ENCODE peak calls at places on chromosomes 5 and 9, in five cellular contexts. P is A549, T is K562, N is GM12878, Z is WTC11. H is an unnamed sample.

GRCh38 chr9:127194881-127195713 is 69.5 kb upstream of the GARNL3 start:
- DNase-seq in P (peak), T (no peak), N (no peak), Z (peak), H (peak)

GRCh38 chr5:5288236-5288635 is 134.2 kb upstream of the ICE1 start:
- DNase-seq in P (peak), T (no peak), N (no peak), Z (no peak), H (no peak)

GRCh38 chr5:157994906-157995519 is 136.1 kb upstream of the CLINT1 start:
- DNase-seq in P (peak), T (peak), N (peak), Z (peak), H (peak)

GRCh38 chr5:156695774-156696173 is 154.3 kb upstream of the PPP1R2B start:
- DNase-seq in P (no peak), T (no peak), N (no peak), Z (no peak), H (no peak)

GRCh38 chr9:16245756-16246440 is 624.6 kb downstream of the BNC2 start:
- DNase-seq in P (peak), T (no peak), N (no peak), Z (no peak), H (no peak)

GRCh38 chr5:33595303-33595702 is 154.5 kb downstream of the TARS1 start:
- DNase-seq in P (no peak), T (peak), N (no peak), Z (no peak), H (no peak)

GRCh38 chr9:98438701-98439100 is 183.3 kb upstream of the TBC1D2 start:
- DNase-seq in P (no peak), T (no peak), N (no peak), Z (no peak), H (no peak)

GRCh38 chr5:142979636-142980035 is 209.5 kb downstream of the ARHGAP26 start:
- DNase-seq in P (no peak), T (no peak), N (no peak), Z (peak), H (no peak)

GRCh38 chr5:168114444-168115017 is 176.9 kb upstream of the WWC1 start:
- DNase-seq in P (peak), T (peak), N (no peak), Z (peak), H (peak)

GRCh38 chr5:133969654-133970324 is 1.4 kb upstream of the C5orf15 start:
- DNase-seq in P (peak), T (peak), N (peak), Z (no peak), H (peak)

GRCh38 chr5:172004824-172005237 is 1.6 kb downstream of the FBXW11 start:
- DNase-seq in P (peak), T (peak), N (peak), Z (no peak), H (no peak)

GRCh38 chr5:68778467-68778866 is 315.3 kb upstream of the SLC30A5 start:
- DNase-seq in P (no peak), T (no peak), N (no peak), Z (no peak), H (no peak)

GRCh38 chr9:36802171-36802920 is 229.7 kb downstream of the MELK start:
- DNase-seq in P (peak), T (no peak), N (no peak), Z (no peak), H (no peak)

GRCh38 chr5:157273131-157273556 is 7.2 kb downstream of the CYFIP2 start:
- DNase-seq in P (no peak), T (peak), N (peak), Z (no peak), H (no peak)

GRCh38 chr9:126665696-126666035 is 51.9 kb downstream of the LMX1B start:
- DNase-seq in P (no peak), T (no peak), N (no peak), Z (no peak), H (no peak)

GRCh38 chr9:76512826-76513225 is 53.8 kb downstream of the GCNT1 start:
- DNase-seq in P (no peak), T (no peak), N (no peak), Z (no peak), H (no peak)

GRCh38 chr9:135239100-135239768 is 151.8 kb downstream of the OLFM1 start:
- DNase-seq in P (no peak), T (no peak), N (no peak), Z (no peak), H (no peak)

GRCh38 chr5:136033244-136033643 is 4.5 kb downstream of the TGFBI start:
- DNase-seq in P (no peak), T (no peak), N (no peak), Z (no peak), H (no peak)

GRCh38 chr5:57033503-57033902 is 81.6 kb upstream of the MIER3 start:
- DNase-seq in P (no peak), T (no peak), N (no peak), Z (no peak), H (no peak)

GRCh38 chr5:6773342-6774035 is 60.3 kb downstream of the TENT4A start:
- DNase-seq in P (peak), T (no peak), N (no peak), Z (no peak), H (no peak)

GRCh38 chr9:123761905-123762605 is 167.9 kb downstream of the DENND1A start:
- DNase-seq in P (no peak), T (no peak), N (no peak), Z (no peak), H (peak)

GRCh38 chr5:122963305-122963704 is 73.2 kb downstream of the PPIC start:
- DNase-seq in P (no peak), T (no peak), N (no peak), Z (no peak), H (no peak)

GRCh38 chr5:35771839-35772238 is 84.9 kb upstream of the IL7R start:
- DNase-seq in P (no peak), T (no peak), N (no peak), Z (no peak), H (no peak)

GRCh38 chr5:176388003-176388340 is 426 bp downstream of the NOP16 start:
- DNase-seq in P (peak), T (peak), N (no peak), Z (no peak), H (peak)

GRCh38 chr9:2583308-2584013 is 38.1 kb upstream of the VLDLR start:
- DNase-seq in P (no peak), T (peak), N (no peak), Z (no peak), H (no peak)

GRCh38 chr5:84255318-84255717 is 129.4 kb downstream of the EDIL3 start:
- DNase-seq in P (peak), T (no peak), N (no peak), Z (no peak), H (peak)

GRCh38 chr5:150562832-150563231 is 54.9 kb downstream of the NDST1 start:
- DNase-seq in P (peak), T (peak), N (peak), Z (peak), H (peak)

GRCh38 chr5:82019342-82020138 is 47.7 kb downstream of the ATG10 start:
- DNase-seq in P (no peak), T (peak), N (no peak), Z (no peak), H (peak)

GRCh38 chr5:17365326-17365725 is 132.7 kb upstream of the TAF11L2 start:
- DNase-seq in P (no peak), T (no peak), N (no peak), Z (no peak), H (no peak)

GRCh38 chr5:179332741-179333290 is 12.4 kb downstream of the ADAMTS2 start:
- DNase-seq in P (no peak), T (no peak), N (no peak), Z (no peak), H (no peak)

GRCh38 chr9:109139851-109140250 is 20.1 kb upstream of the TMEM245 start:
- DNase-seq in P (no peak), T (no peak), N (no peak), Z (no peak), H (no peak)
- TF ChIP-seq USF2 in P (no peak), T (no peak), N (no peak), Z (no peak), H (no peak)

GRCh38 chr5:79759436-79759835 is 69.8 kb downstream of the CMYA5 start:
- DNase-seq in P (no peak), T (no peak), N (no peak), Z (no peak), H (no peak)
- TF ChIP-seq ESRRA in P (no peak), T (no peak), N (no peak), Z (no peak), H (no peak)

GRCh38 chr5:30100148-30100547 is 1093.3 kb upstream of the CDH6 start:
- DNase-seq in P (peak), T (no peak), N (no peak), Z (no peak), H (no peak)
- TF ChIP-seq USF2 in P (no peak), T (no peak), N (no peak), Z (no peak), H (no peak)

DNA sequence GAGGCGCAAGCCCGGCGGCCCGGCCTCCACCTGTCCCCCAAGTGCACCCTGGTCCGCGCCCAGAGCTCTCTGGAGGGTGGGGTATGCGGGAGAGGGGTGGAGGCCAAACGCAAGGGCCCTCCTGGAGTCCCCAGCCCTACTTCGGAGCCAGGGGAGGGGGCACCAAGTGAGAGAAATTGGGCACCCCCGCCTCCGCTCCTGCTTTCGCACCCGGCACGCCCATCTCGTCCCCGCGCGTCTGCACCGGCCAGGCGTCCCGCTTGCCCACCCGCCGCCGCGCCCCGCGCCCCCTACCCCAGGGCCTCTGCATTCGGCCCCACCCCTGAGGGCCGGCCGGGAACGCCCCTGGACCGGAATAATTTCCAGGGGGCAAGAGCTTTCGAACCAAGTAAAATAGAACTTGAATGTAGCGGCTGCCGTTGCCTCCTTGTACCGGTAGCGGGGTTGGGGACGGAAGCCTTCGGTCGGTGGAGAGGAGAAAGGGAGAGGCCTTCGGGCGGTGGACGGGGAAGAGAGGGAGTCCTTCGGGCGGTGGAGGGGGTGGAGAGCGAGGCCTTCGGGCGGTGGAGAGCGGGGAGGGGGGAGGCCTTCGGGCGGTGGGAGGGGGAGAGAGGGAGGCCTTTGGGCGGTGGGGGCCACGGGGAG is 694 bp upstream of the PHPT1 start:
- DNase-seq in P (peak), T (peak), N (no peak), Z (peak), H (peak)
- TF ChIP-seq ESRRA in P (no peak), T (no peak), N (no peak), Z (no peak), H (no peak)

DNA sequence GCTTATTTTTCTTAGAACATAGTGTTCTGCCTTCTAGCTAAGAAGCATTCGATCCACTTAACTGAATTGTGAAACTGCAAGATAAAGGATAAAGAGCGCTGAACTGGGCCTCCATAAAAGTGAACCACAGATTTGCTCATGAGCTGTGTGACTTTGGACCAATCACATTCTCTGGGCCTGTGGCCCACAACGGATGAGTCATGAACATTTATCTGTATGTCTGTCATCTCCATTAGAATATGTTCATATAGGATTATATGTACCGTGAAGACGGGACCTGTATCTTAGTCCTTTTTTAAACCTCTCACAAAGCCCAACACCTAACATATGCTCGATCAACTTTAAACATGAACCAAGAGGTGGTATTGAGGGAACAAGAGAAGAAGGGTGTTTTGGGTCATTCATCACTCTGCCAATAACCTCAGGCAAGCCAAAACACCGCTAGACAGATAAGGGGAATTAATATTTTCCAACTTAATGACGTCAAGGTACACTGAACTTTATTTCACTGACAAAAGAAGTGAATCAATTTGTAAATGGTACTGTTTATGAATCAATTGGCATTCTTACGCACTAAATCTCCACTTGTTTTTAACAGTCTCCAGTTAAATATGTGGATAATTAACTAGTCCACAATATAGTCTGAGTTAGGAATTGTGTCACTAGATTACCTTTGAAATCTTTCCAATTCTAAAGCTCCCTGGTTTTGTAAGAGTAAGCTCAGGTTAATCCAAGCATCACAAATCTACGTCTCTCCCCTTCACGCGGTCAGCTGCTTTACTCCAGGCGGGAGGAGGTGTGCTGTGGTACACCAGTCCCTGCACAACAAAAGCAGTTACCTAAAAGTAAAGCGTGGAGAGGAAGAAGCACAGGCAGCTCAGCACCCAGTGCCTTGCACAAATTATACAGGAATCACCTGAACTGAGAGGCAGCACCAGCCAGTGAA is 1.6 kb downstream of the TMEM245 start:
- DNase-seq in P (peak), T (peak), N (no peak), Z (no peak), H (peak)
- TF ChIP-seq USF2 in P (no peak), T (no peak), N (no peak), Z (no peak), H (no peak)

H was measured in HepG2.